ENCODE peak calls at places on chromosomes 2 and 18, in six cellular contexts. W is upper lobe of right lung, H is prostate gland, X is fibroblast of lung, B is heart right ventricle, L is spleen. N is an unnamed sample.
A peak's percentile ranks its signal among the peaks of the same experiment; 100 is the strongest.

GRCh38 chr2:199589303-199589702 is 131.6 kb upstream of the SATB2 start:
- DNase-seq in X (no peak), L (no peak), W (no peak), B (no peak), H (no peak), N (no peak)

GRCh38 chr2:120720176-120720575 is 15.5 kb upstream of the GLI2 start:
- DNase-seq in B (no peak), X (no peak), H (no peak), L (peak; percentile 68), W (peak; percentile 55), N (no peak)

GRCh38 chr2:160570386-160570785 is 76.8 kb upstream of the RBMS1 start:
- DNase-seq in B (no peak), L (no peak), X (no peak), H (no peak), W (no peak), N (no peak)

GRCh38 chr2:19354417-19355022 is 3.9 kb downstream of the OSR1 start:
- DNase-seq in B (no peak), L (no peak), H (no peak), W (no peak), X (peak; percentile 60), N (no peak)

GRCh38 chr2:27494944-27495554 is at the start of gene FNDC4:
- DNase-seq in H (no peak), X (no peak), L (peak; percentile 78), B (peak; percentile 17), W (no peak), N (no peak)

GRCh38 chr2:196739031-196739430 is 60.5 kb downstream of the GTF3C3 start:
- DNase-seq in X (no peak), W (no peak), B (no peak), L (no peak), H (no peak), N (no peak)

GRCh38 chr2:152189622-152190495 is 14.3 kb upstream of the STAM2 start:
- DNase-seq in X (peak; percentile 86), L (no peak), H (peak; percentile 32), B (peak; percentile 36), W (no peak), N (no peak)

GRCh38 chr18:54558609-54559585 is 32.1 kb upstream of the DYNAP start:
- DNase-seq in H (no peak), L (no peak), X (peak; percentile 12), B (no peak), W (no peak), N (no peak)

GRCh38 chr2:127401757-127402695 is 14.3 kb upstream of the MAP3K2 start:
- DNase-seq in W (no peak), B (no peak), H (no peak), L (peak; percentile 55), X (no peak), N (no peak)

GRCh38 chr18:36672437-36673344 is 156.1 kb downstream of the TPGS2 start:
- DNase-seq in L (no peak), B (no peak), X (peak; percentile 73), W (peak; percentile 67), H (peak; percentile 86), N (no peak)

GRCh38 chr2:47237375-47238357 is 82.6 kb upstream of the STPG4 start:
- DNase-seq in X (peak; percentile 67), W (no peak), L (no peak), H (no peak), B (peak; percentile 59), N (no peak)

GRCh38 chr2:205686231-205687017 is 4.1 kb downstream of the NRP2 start:
- DNase-seq in B (no peak), W (no peak), L (no peak), X (peak; percentile 27), H (no peak), N (no peak)

GRCh38 chr2:105865222-105865913 is 120.7 kb downstream of the NCK2 start:
- DNase-seq in W (no peak), H (no peak), B (no peak), L (no peak), X (peak; percentile 33), N (no peak)

GRCh38 chr2:109031481-109032228 is 42.6 kb upstream of the EDAR start:
- DNase-seq in X (peak; percentile 35), B (peak; percentile 14), W (peak; percentile 77), H (peak; percentile 13), L (peak; percentile 92), N (peak; percentile 69)

GRCh38 chr2:109438773-109439191 is 175.0 kb downstream of the SEPTIN10 start:
- DNase-seq in L (no peak), W (no peak), H (no peak), B (peak; percentile 46), X (peak; percentile 80), N (no peak)

GRCh38 chr2:188969236-188970032 is 4.7 kb upstream of the COL3A1 start:
- DNase-seq in B (no peak), W (no peak), L (no peak), X (peak; percentile 62), H (no peak), N (no peak)

GRCh38 chr2:24201496-24201895 is 26.6 kb downstream of the FAM228A start:
- DNase-seq in L (no peak), W (no peak), X (peak; percentile 6), B (no peak), H (no peak), N (no peak)

GRCh38 chr2:216914491-216914890 is 54.6 kb upstream of the TNP1 start:
- DNase-seq in B (no peak), W (no peak), H (no peak), X (no peak), L (no peak), N (no peak)

GRCh38 chr18:30903566-30903965 is 139.0 kb downstream of the DSC3 start:
- DNase-seq in X (peak; percentile 2), W (no peak), L (no peak), H (no peak), B (no peak), N (no peak)

GRCh38 chr18:69936191-69936558 is 11.5 kb downstream of the CD226 start:
- DNase-seq in H (no peak), B (peak; percentile 12), W (no peak), X (peak; percentile 8), L (no peak), N (no peak)

GRCh38 chr2:76998713-76999112 is 523.5 kb downstream of the LRRTM4 start:
- DNase-seq in L (no peak), W (no peak), B (no peak), X (peak; percentile 88), H (no peak), N (no peak)

GRCh38 chr2:24720310-24720709 is 72.9 kb downstream of the PTRHD1 start:
- DNase-seq in L (no peak), X (no peak), B (no peak), W (no peak), H (no peak), N (no peak)

GRCh38 chr2:5111581-5111980 is 580.6 kb upstream of the SOX11 start:
- DNase-seq in X (no peak), W (no peak), B (no peak), L (no peak), H (peak; percentile 73), N (no peak)

GRCh38 chr18:77899972-77900754 is 650.5 kb downstream of the GALR1 start:
- DNase-seq in X (peak; percentile 2), L (peak; percentile 85), W (no peak), B (no peak), H (no peak), N (no peak)

DNA sequence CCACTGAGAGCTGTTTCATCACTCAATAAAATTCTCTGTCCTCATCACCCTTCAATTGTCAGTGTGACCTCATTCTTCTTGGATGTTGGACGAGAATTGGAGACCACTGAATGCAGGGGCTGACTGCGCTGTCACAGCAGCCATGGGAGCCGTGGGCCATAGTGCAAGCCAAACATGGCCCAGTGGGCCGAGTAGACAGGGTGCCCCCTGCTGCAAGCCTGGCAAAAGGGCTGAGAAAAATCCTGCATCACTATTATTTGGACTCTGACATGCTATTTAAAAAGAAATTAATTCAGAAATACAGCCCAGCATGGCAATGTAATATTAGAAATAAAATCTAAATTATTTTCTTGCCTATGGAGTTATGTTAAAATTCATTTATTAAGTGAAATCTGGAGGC is 67.8 kb upstream of the FAM98A start:
- DNase-seq in W (no peak), B (no peak), L (no peak), X (no peak), H (no peak), N (no peak)
- TF ChIP-seq CTCF in W (no peak), B (no peak), L (no peak), X (no peak), H (no peak), N (no peak)

DNA sequence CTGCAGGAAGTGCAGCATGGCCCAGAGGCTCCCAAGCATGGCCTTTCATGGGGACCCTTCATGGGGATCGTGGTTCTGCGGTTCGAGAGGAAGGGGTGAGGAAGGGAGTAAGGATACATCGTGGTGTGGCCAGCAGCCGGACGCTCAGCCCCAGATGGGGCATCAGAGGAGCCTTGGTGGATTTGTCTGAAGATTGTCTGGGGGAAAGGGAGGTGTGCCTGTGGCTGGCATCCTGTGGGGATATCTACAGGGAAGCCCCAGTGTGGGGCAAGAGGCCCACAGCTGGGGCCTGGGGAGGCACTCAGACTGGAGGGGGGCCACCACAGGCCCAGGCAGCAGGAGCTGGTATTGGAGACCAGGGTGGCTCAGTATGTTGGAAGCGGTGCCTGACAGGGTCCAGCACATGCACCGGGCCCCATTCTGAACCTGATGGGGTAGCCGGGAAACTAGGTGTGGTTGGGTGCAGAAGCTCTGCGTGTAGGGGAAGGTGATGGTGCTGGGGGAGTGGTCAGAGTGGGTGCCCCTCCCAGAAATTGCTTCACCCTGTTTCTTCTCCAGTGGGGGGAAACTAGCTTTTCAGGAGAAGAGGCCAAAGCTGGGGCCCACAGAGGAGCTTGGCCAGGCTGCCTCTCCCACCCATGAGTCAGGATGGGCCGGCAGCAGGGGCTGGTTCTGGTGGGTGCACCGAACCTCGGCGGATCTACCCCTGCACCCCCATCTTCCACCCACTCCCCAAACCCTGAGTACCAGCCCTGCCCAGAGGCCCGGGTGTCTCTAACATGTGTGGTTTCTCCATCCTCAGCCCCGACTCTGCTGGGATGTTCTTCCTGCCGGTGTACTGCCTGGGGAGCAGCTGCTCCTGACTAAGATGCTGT is 274.4 kb upstream of the HDAC4 start:
- DNase-seq in B (no peak), H (no peak), W (peak; percentile 44), X (no peak), L (no peak), N (no peak)
- H3K4me3 ChIP-seq in B (no peak overlapping the region), H (no peak overlapping the region), W (no peak overlapping the region), X (no peak overlapping the region), L (no peak overlapping the region), N (no peak overlapping the region)

DNA sequence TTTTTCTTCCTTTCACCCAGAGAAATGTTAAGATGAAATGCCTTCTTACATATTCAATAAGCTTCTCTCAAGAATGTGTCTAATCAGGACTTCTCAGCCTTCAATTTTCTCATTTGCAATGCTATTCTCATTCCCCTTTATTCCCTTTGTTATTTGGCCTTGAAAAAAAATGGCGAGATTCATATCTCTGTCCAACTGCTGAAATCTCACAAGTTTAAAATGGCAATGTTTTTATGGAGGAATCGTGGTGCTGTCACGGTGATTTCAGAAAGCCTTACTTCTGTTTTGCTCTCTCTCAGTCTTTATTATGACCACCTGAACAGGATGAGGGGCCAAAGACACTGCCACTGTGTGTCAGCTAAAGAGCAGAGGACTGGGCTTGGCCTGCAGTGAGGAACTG is 928.5 kb downstream of the DCC start:
- DNase-seq in B (no peak), X (no peak), L (no peak), H (no peak), W (no peak), N (no peak)
- H3K4me1 ChIP-seq in B (no peaks in the 10 kb centered on the region), X (no peaks in the 10 kb centered on the region), L (no peaks in the 10 kb centered on the region), H (no peaks in the 10 kb centered on the region), W (no peaks in the 10 kb centered on the region), N (no peaks in the 10 kb centered on the region)

DNA sequence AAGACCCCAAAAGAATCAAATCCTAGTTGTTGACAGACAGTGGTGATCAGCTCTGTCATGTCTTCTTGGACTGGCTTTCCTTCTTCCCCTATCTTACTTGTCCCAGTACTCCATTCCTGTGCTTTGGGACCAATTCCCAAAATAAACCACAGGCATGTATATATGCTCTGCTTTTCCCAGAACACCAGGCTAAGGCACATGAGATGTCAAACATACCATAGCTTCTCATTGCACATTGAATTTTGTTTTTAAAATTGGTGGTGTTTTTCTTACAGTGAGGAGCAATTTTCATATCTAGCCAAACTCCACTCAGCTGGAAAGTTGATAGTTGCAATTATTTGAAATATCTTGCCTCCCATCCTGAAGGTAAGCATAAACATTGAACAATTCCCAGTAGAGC is 88.9 kb upstream of the RGPD4 start:
- DNase-seq in L (no peak), X (no peak), H (no peak), W (no peak), B (no peak), N (no peak)
- TF ChIP-seq CTCF in L (no peak), X (no peak), H (no peak), W (no peak), B (no peak), N (no peak)

N was measured in CD8-positive, alpha-beta T cell.